ENCODE peak calls at places on chromosomes 6 and 20, in nine cellular contexts. Y is colonic mucosa, X is uterus, T is WERI-Rb-1, W is HAP-1, D is left lung, J is sigmoid colon, E is stomach, Z is cardiac muscle cell. U is an unnamed sample.

GRCh38 chr20:24752612-24753011 is 196.5 kb upstream of the CST7 start:
- DNase-seq in Y (peak; percentile 3), X (no peak), T (no peak), W (no peak), D (peak; percentile 53), J (no peak), E (no peak), Z (no peak), U (no peak)

GRCh38 chr20:50353289-50353961 is 156.8 kb upstream of the PTPN1 start:
- DNase-seq in Y (no peak), X (peak; percentile 18), T (no peak), W (no peak), D (no peak), J (peak; percentile 53), E (no peak), Z (no peak), U (no peak)

GRCh38 chr20:57619053-57619831 is 984 bp downstream of the ZBP1 start:
- DNase-seq in Y (peak; percentile 50), X (no peak), T (no peak), W (no peak), D (peak; percentile 94), J (no peak), E (peak; percentile 60), Z (no peak), U (peak; percentile 81)

GRCh38 chr6:41488064-41488391 is 58.2 kb upstream of the FOXP4 start:
- DNase-seq in Y (no peak), X (no peak), T (no peak), W (no peak), D (no peak), J (no peak), E (no peak), Z (no peak), U (no peak)

GRCh38 chr20:22686097-22686496 is 101.7 kb upstream of the FOXA2 start:
- DNase-seq in Y (peak; percentile 69), X (no peak), T (peak; percentile 20), W (peak; percentile 37), D (no peak), J (no peak), E (peak; percentile 61), Z (peak; percentile 78), U (no peak)

GRCh38 chr6:37920667-37921066 is 101.1 kb downstream of the ZFAND3 start:
- DNase-seq in Y (no peak), X (no peak), T (no peak), W (no peak), D (no peak), J (no peak), E (no peak), Z (no peak), U (no peak)

GRCh38 chr6:22828179-22829062 is 259.1 kb downstream of the HDGFL1 start:
- DNase-seq in Y (peak; percentile 23), X (peak; percentile 39), T (peak; percentile 80), W (peak; percentile 72), D (no peak), J (no peak), E (no peak), Z (peak; percentile 96), U (no peak)

GRCh38 chr20:31992086-31992485 is 18.2 kb upstream of the CCM2L start:
- DNase-seq in Y (no peak), X (no peak), T (no peak), W (no peak), D (no peak), J (no peak), E (no peak), Z (no peak), U (no peak)

GRCh38 chr6:36414481-36414880 is 27.0 kb upstream of the ETV7 start:
- DNase-seq in Y (no peak), X (no peak), T (no peak), W (no peak), D (no peak), J (no peak), E (no peak), Z (peak; percentile 5), U (no peak)

GRCh38 chr20:59222982-59223610 is 59.5 kb downstream of the ZNF831 start:
- DNase-seq in Y (no peak), X (no peak), T (peak; percentile 63), W (peak; percentile 35), D (no peak), J (no peak), E (no peak), Z (peak; percentile 6), U (no peak)

GRCh38 chr6:30793521-30794194 is 49.3 kb upstream of the IER3 start:
- DNase-seq in Y (no peak), X (no peak), T (no peak), W (no peak), D (no peak), J (no peak), E (no peak), Z (peak; percentile 85), U (no peak)

GRCh38 chr6:40719671-40720374 is 132.7 kb upstream of the LRFN2 start:
- DNase-seq in Y (no peak), X (no peak), T (no peak), W (no peak), D (no peak), J (no peak), E (no peak), Z (peak; percentile 60), U (no peak)

GRCh38 chr20:51060301-51060700 is 37.4 kb upstream of the KCNG1 start:
- DNase-seq in Y (no peak), X (no peak), T (no peak), W (no peak), D (no peak), J (no peak), E (no peak), Z (no peak), U (peak; percentile 26)

GRCh38 chr20:41316602-41317535 is 662 bp downstream of the ZHX3 start:
- DNase-seq in Y (peak; percentile 89), X (peak; percentile 82), T (peak; percentile 82), W (peak; percentile 85), D (peak; percentile 91), J (peak; percentile 89), E (peak; percentile 75), Z (peak; percentile 76), U (peak; percentile 94)

GRCh38 chr6:41756354-41756753 is 9.2 kb upstream of the PGC start:
- DNase-seq in Y (no peak), X (no peak), T (no peak), W (no peak), D (no peak), J (no peak), E (peak; percentile 68), Z (no peak), U (no peak)

GRCh38 chr20:61044499-61044898 is 207.6 kb upstream of the CDH4 start:
- DNase-seq in Y (no peak), X (no peak), T (no peak), W (no peak), D (no peak), J (no peak), E (no peak), Z (no peak), U (peak; percentile 45)

GRCh38 chr6:32167761-32168262 is 3.4 kb downstream of the EGFL8 start:
- DNase-seq in Y (no peak), X (no peak), T (peak; percentile 83), W (no peak), D (peak; percentile 17), J (no peak), E (no peak), Z (peak; percentile 41), U (no peak)

GRCh38 chr6:46661500-46661899 is 8.7 kb downstream of the SLC25A27 start:
- DNase-seq in Y (no peak), X (no peak), T (no peak), W (no peak), D (no peak), J (no peak), E (no peak), Z (no peak), U (no peak)

GRCh38 chr6:46653439-46653942 is 716 bp downstream of the SLC25A27 start:
- DNase-seq in Y (no peak), X (no peak), T (peak; percentile 69), W (no peak), D (no peak), J (no peak), E (no peak), Z (no peak), U (no peak)

GRCh38 chr6:46652603-46653438 is at the start of the genes CYP39A1 and SLC25A27:
- DNase-seq in Y (peak; percentile 98), X (peak; percentile 90), T (peak; percentile 99), W (peak; percentile 95), D (peak; percentile 98), J (peak; percentile 96), E (peak; percentile 96), Z (peak; percentile 86), U (peak; percentile 91)

GRCh38 chr6:46655803-46656202 is 3.0 kb downstream of the SLC25A27 start:
- DNase-seq in Y (peak; percentile 34), X (no peak), T (peak; percentile 57), W (peak; percentile 69), D (no peak), J (no peak), E (no peak), Z (peak; percentile 8), U (no peak)

GRCh38 chr6:46657642-46658041 is 4.9 kb downstream of the SLC25A27 start:
- DNase-seq in Y (no peak), X (no peak), T (no peak), W (no peak), D (no peak), J (no peak), E (no peak), Z (no peak), U (no peak)
- H3K4me3 ChIP-seq in Y (no peak overlapping the region), X (no peak overlapping the region), T (no peak overlapping the region), W (no peak overlapping the region), D (no peak overlapping the region), J (no peak overlapping the region), E (no peak overlapping the region), Z (no peak overlapping the region), U (no peak overlapping the region)

DNA sequence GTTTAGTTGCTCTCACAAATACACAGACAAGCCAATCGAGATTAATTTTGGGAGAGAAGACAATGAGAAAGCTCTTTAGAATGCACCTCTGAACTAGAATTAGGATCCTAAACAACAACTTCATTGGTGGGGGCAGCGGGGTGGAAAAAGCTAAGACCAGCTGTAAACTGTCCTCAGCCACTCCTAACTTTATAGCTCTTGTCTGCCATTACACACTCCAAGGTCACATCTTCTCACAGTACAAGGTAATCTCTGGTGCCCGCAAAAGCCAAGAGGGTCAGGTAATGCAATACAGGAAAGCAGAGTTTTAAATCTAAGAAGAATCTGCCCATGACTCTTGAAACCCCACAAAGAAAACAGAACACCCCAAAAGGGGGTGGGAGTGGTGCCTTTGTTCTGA is 17.8 kb upstream of the IL22RA2 start:
- DNase-seq in Y (no peak), X (no peak), T (no peak), W (no peak), D (no peak), J (no peak), E (no peak), Z (no peak), U (no peak)
- H3K9me3 ChIP-seq in Y (no peaks in the 10 kb centered on the region), X (no peaks in the 10 kb centered on the region), T (peaks cover 15% of the 10 kb centered on the region), W (peaks cover 12% of the 10 kb centered on the region), D (no peaks in the 10 kb centered on the region), J (no peaks in the 10 kb centered on the region), E (no peaks in the 10 kb centered on the region), Z (peaks cover 3% of the 10 kb centered on the region), U (peaks cover 8% of the 10 kb centered on the region)

GRCh38 chr20:35680464-35681183 is 15.9 kb upstream of the CPNE1 start:
- DNase-seq in Y (no peak), X (no peak), T (no peak), W (no peak), D (no peak), J (peak; percentile 8), E (no peak), Z (no peak), U (peak; percentile 38)

GRCh38 chr20:35681953-35682352 is 17.2 kb downstream of the NFS1 start:
- DNase-seq in Y (no peak), X (no peak), T (no peak), W (no peak), D (no peak), J (no peak), E (no peak), Z (no peak), U (no peak)
- H3K4me3 ChIP-seq in Y (no peak overlapping the region), X (no peak overlapping the region), T (no peak overlapping the region), W (no peak overlapping the region), D (no peak overlapping the region), J (no peak overlapping the region), E (no peak overlapping the region), Z (no peak overlapping the region), U (no peak overlapping the region)

GRCh38 chr6:108170607-108171290 is 4.9 kb downstream of the NR2E1 start:
- DNase-seq in Y (no peak), X (no peak), T (no peak), W (no peak), D (no peak), J (no peak), E (no peak), Z (no peak), U (no peak)
- H3K9me3 ChIP-seq in Y (no peaks in the 10 kb centered on the region), X (no peaks in the 10 kb centered on the region), T (no peaks in the 10 kb centered on the region), W (peaks cover 2% of the 10 kb centered on the region), D (no peaks in the 10 kb centered on the region), J (no peaks in the 10 kb centered on the region), E (peaks cover 7% of the 10 kb centered on the region), Z (no peaks in the 10 kb centered on the region), U (no peaks in the 10 kb centered on the region)

U was measured in RWPE2.